ENCODE peak calls at places on chromosomes 4 and X, in seven cellular contexts. One of them, this sample, is unnamed.
A peak's percentile ranks its signal among the peaks of the same experiment; 100 is the strongest.

GRCh38 chrX:24703185-24703494 is 9.4 kb downstream of the POLA1 start:
- DNase-seq in adrenal gland: no peak
- DNase-seq in vagina: no peak
- DNase-seq in A673: no peak
- DNase-seq in keratinocyte: no peak
- DNase-seq in pancreas: no peak
- DNase-seq in aorta: no peak
- DNase-seq in this sample: no peak

GRCh38 chrX:97027384-97027922 is 143.7 kb downstream of the RPA4 start:
- DNase-seq in adrenal gland: no peak
- DNase-seq in vagina: no peak
- DNase-seq in A673: no peak
- DNase-seq in keratinocyte: no peak
- DNase-seq in pancreas: no peak
- DNase-seq in aorta: no peak
- DNase-seq in this sample: peak; percentile 11

GRCh38 chr4:60805500-60806313 is 394.4 kb upstream of the ADGRL3 start:
- DNase-seq in adrenal gland: no peak
- DNase-seq in vagina: no peak
- DNase-seq in A673: peak; percentile 0
- DNase-seq in keratinocyte: no peak
- DNase-seq in pancreas: no peak
- DNase-seq in aorta: no peak
- DNase-seq in this sample: peak; percentile 9

GRCh38 chrX:13664026-13664425 is 11.1 kb downstream of the TCEANC start:
- DNase-seq in adrenal gland: no peak
- DNase-seq in vagina: no peak
- DNase-seq in A673: no peak
- DNase-seq in keratinocyte: no peak
- DNase-seq in pancreas: no peak
- DNase-seq in aorta: no peak
- DNase-seq in this sample: no peak

GRCh38 chrX:41176263-41176662 is 91.0 kb downstream of the USP9X start:
- DNase-seq in adrenal gland: no peak
- DNase-seq in vagina: no peak
- DNase-seq in A673: no peak
- DNase-seq in keratinocyte: no peak
- DNase-seq in pancreas: no peak
- DNase-seq in aorta: no peak
- DNase-seq in this sample: no peak

GRCh38 chr4:52574036-52574435 is 85.1 kb downstream of the USP46 start:
- DNase-seq in adrenal gland: no peak
- DNase-seq in vagina: no peak
- DNase-seq in A673: no peak
- DNase-seq in keratinocyte: no peak
- DNase-seq in pancreas: no peak
- DNase-seq in aorta: no peak
- DNase-seq in this sample: no peak

GRCh38 chrX:48913605-48914366 is 2.3 kb upstream of the SLC35A2 start:
- DNase-seq in adrenal gland: no peak
- DNase-seq in vagina: no peak
- DNase-seq in A673: no peak
- DNase-seq in keratinocyte: no peak
- DNase-seq in pancreas: no peak
- DNase-seq in aorta: peak; percentile 40
- DNase-seq in this sample: peak; percentile 25

GRCh38 chrX:25721564-25721963 is 416.6 kb upstream of the MAGEB18 start:
- DNase-seq in adrenal gland: no peak
- DNase-seq in vagina: no peak
- DNase-seq in A673: peak; percentile 39
- DNase-seq in keratinocyte: no peak
- DNase-seq in pancreas: no peak
- DNase-seq in aorta: no peak
- DNase-seq in this sample: no peak

GRCh38 chrX:147978931-147979330 is 2.2 kb upstream of the FMR1NB start:
- DNase-seq in adrenal gland: no peak
- DNase-seq in vagina: no peak
- DNase-seq in A673: peak; percentile 7
- DNase-seq in keratinocyte: peak; percentile 42
- DNase-seq in pancreas: no peak
- DNase-seq in aorta: no peak
- DNase-seq in this sample: no peak

GRCh38 chrX:11185861-11186260 is 74.7 kb downstream of the HCCS start:
- DNase-seq in adrenal gland: no peak
- DNase-seq in vagina: no peak
- DNase-seq in A673: no peak
- DNase-seq in keratinocyte: no peak
- DNase-seq in pancreas: no peak
- DNase-seq in aorta: no peak
- DNase-seq in this sample: no peak

GRCh38 chr4:86855572-86855971 is 6.4 kb upstream of the SLC10A6 start:
- DNase-seq in adrenal gland: no peak
- DNase-seq in vagina: no peak
- DNase-seq in A673: no peak
- DNase-seq in keratinocyte: no peak
- DNase-seq in pancreas: no peak
- DNase-seq in aorta: no peak
- DNase-seq in this sample: no peak
- H3K4me3 ChIP-seq in adrenal gland: no peak overlapping the region
- H3K4me3 ChIP-seq in vagina: no peak overlapping the region
- H3K4me3 ChIP-seq in A673: no peak overlapping the region
- H3K4me3 ChIP-seq in keratinocyte: no peak overlapping the region
- H3K4me3 ChIP-seq in pancreas: no peak overlapping the region
- H3K4me3 ChIP-seq in aorta: no peak overlapping the region
- H3K4me3 ChIP-seq in this sample: no peak overlapping the region

GRCh38 chrX:73852022-73852421 is 289.0 kb downstream of the CHIC1 start:
- DNase-seq in adrenal gland: no peak
- DNase-seq in vagina: no peak
- DNase-seq in A673: no peak
- DNase-seq in keratinocyte: no peak
- DNase-seq in pancreas: no peak
- DNase-seq in aorta: no peak
- DNase-seq in this sample: no peak
- H3K36me3 ChIP-seq in adrenal gland: no peaks in the 10 kb centered on the region
- H3K36me3 ChIP-seq in vagina: no peaks in the 10 kb centered on the region
- H3K36me3 ChIP-seq in A673: peaks cover 14% of the 10 kb centered on the region
- H3K36me3 ChIP-seq in keratinocyte: no peaks in the 10 kb centered on the region
- H3K36me3 ChIP-seq in pancreas: no peaks in the 10 kb centered on the region
- H3K36me3 ChIP-seq in aorta: no peaks in the 10 kb centered on the region
- H3K36me3 ChIP-seq in this sample: no peaks in the 10 kb centered on the region

GRCh38 chr4:36494016-36494415 is 212.6 kb downstream of the DTHD1 start:
- DNase-seq in adrenal gland: no peak
- DNase-seq in vagina: no peak
- DNase-seq in A673: no peak
- DNase-seq in keratinocyte: no peak
- DNase-seq in pancreas: no peak
- DNase-seq in aorta: no peak
- DNase-seq in this sample: no peak
- H3K27me3 ChIP-seq in adrenal gland: no peaks in the 10 kb centered on the region
- H3K27me3 ChIP-seq in vagina: no peaks in the 10 kb centered on the region
- H3K27me3 ChIP-seq in A673: no peaks in the 10 kb centered on the region
- H3K27me3 ChIP-seq in keratinocyte: no peaks in the 10 kb centered on the region
- H3K27me3 ChIP-seq in pancreas: no peaks in the 10 kb centered on the region
- H3K27me3 ChIP-seq in aorta: no peaks in the 10 kb centered on the region
- H3K27me3 ChIP-seq in this sample: no peaks in the 10 kb centered on the region

GRCh38 chr4:123506311-123506685 is 109.7 kb downstream of the SPRY1 start:
- DNase-seq in adrenal gland: no peak
- DNase-seq in vagina: no peak
- DNase-seq in A673: no peak
- DNase-seq in keratinocyte: no peak
- DNase-seq in pancreas: no peak
- DNase-seq in aorta: no peak
- DNase-seq in this sample: peak; percentile 26
- H3K4me3 ChIP-seq in adrenal gland: no peak overlapping the region
- H3K4me3 ChIP-seq in vagina: peak overlapping the region; percentile 54
- H3K4me3 ChIP-seq in A673: no peak overlapping the region
- H3K4me3 ChIP-seq in keratinocyte: no peak overlapping the region
- H3K4me3 ChIP-seq in pancreas: no peak overlapping the region
- H3K4me3 ChIP-seq in aorta: peak overlapping the region; percentile 60
- H3K4me3 ChIP-seq in this sample: peak overlapping the region; percentile 37

DNA sequence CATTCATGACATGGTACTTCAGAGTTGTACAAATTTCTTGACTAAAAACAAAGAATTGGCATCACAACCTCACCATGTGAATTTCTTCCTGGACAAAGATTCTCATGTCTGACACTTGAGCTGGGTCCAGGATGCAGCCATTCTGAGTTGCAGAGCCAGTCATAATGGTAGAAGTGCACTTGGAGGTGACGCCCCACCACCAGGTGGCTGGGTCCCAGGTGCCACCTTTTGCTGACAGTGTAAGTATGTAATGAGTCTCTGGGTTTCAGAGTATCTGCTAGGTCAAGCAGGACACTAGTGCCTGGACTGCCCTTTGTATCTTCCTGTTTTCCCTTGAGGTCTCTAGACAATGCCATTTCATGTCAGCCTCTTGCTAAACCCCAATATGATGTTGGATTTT is 36.6 kb upstream of the WDR1 start:
- DNase-seq in adrenal gland: no peak
- DNase-seq in vagina: no peak
- DNase-seq in A673: no peak
- DNase-seq in keratinocyte: no peak
- DNase-seq in pancreas: no peak
- DNase-seq in aorta: no peak
- DNase-seq in this sample: no peak
- H3K36me3 ChIP-seq in adrenal gland: no peaks in the 10 kb centered on the region
- H3K36me3 ChIP-seq in vagina: no peaks in the 10 kb centered on the region
- H3K36me3 ChIP-seq in A673: no peaks in the 10 kb centered on the region
- H3K36me3 ChIP-seq in keratinocyte: no peaks in the 10 kb centered on the region
- H3K36me3 ChIP-seq in pancreas: no peaks in the 10 kb centered on the region
- H3K36me3 ChIP-seq in aorta: no peaks in the 10 kb centered on the region
- H3K36me3 ChIP-seq in this sample: no peaks in the 10 kb centered on the region